ENCODE peak calls at places on chromosomes 7 and 10, in seven cellular contexts. M, B, Z, J, Y, F and X are unnamed samples.

GRCh38 chr7:156092307-156092706 is 280.0 kb upstream of the SHH start:
- DNase-seq in Y (no peak), F (no peak), M (no peak), J (no peak), B (no peak), Z (no peak), X (no peak)

GRCh38 chr10:72173635-72174296 is 42.0 kb upstream of the ANAPC16 start:
- DNase-seq in M (no peak), F (no peak), J (no peak), Z (peak), Y (no peak), B (peak), X (peak)

GRCh38 chr10:68955414-68955785 is 570 bp upstream of the DDX21 start:
- DNase-seq in F (peak), B (no peak), J (no peak), Z (no peak), Y (no peak), M (peak), X (no peak)

GRCh38 chr10:48523820-48524758 is 80.8 kb downstream of the ARHGAP22 start:
- DNase-seq in Z (no peak), J (no peak), M (peak), Y (no peak), F (peak), B (peak), X (no peak)

GRCh38 chr7:134134004-134134403 is 6.9 kb downstream of the LRGUK start:
- DNase-seq in Y (no peak), J (no peak), B (no peak), F (no peak), M (no peak), Z (no peak), X (no peak)

GRCh38 chr10:22742678-22743077 is 28.3 kb upstream of the PIP4K2A start:
- DNase-seq in B (no peak), Z (no peak), M (no peak), J (no peak), Y (no peak), F (no peak), X (no peak)

GRCh38 chr7:106841896-106842390 is 23.1 kb upstream of the PIK3CG start:
- DNase-seq in M (no peak), F (peak), Y (no peak), B (no peak), Z (no peak), J (no peak), X (no peak)

GRCh38 chr7:69739906-69740545 is 141.8 kb downstream of the AUTS2 start:
- DNase-seq in B (no peak), Y (no peak), J (no peak), M (no peak), Z (no peak), F (peak), X (no peak)